ENCODE peak calls at places on chromosome 16, in eight cellular contexts. B is IMR-90, T is MM.1S, M is heart left ventricle, V is mucosa of descending colon, X is endodermal cell, L is lower lobe of right lung, Y is Panc1. C is an unnamed sample. For H3K36me3 and H3K9me3, the result is how much of the 10 kb centered on the place peaks cover.

GRCh38 chr16:53945996-53946395 is 242.0 kb downstream of the FTO start:
- DNase-seq in T (no peak), Y (peak), X (no peak), B (peak), L (no peak), V (no peak), M (no peak), C (no peak)

GRCh38 chr16:85750021-85750826 is 672 bp downstream of the C16orf74 start:
- DNase-seq in M (no peak), X (peak), T (no peak), B (peak), L (peak), V (peak), Y (no peak), C (no peak)

GRCh38 chr16:63461248-63461841 is 1425.1 kb upstream of the CDH8 start:
- DNase-seq in V (no peak), T (peak), L (no peak), M (no peak), X (peak), Y (peak), B (peak), C (no peak)

GRCh38 chr16:52265446-52265861 is 281.5 kb downstream of the TOX3 start:
- DNase-seq in V (no peak), M (no peak), X (no peak), L (no peak), Y (no peak), T (no peak), B (no peak), C (no peak)

GRCh38 chr16:66097746-66098145 is 268.7 kb upstream of the CDH5 start:
- DNase-seq in B (no peak), T (no peak), M (no peak), Y (no peak), V (no peak), L (no peak), X (no peak), C (no peak)

GRCh38 chr16:67477960-67478554 is 2.9 kb downstream of the ATP6V0D1 start:
- DNase-seq in T (no peak), X (no peak), B (no peak), M (no peak), L (no peak), V (no peak), Y (no peak), C (no peak)

GRCh38 chr16:67649494-67649931 is 4.6 kb downstream of the CARMIL2 start:
- DNase-seq in M (no peak), Y (no peak), B (no peak), V (peak), X (peak), T (no peak), L (peak), C (no peak)

GRCh38 chr16:19424478-19424877 is 6.8 kb downstream of the TMC5 start:
- DNase-seq in T (no peak), X (no peak), L (no peak), M (no peak), B (no peak), Y (no peak), V (no peak), C (no peak)

GRCh38 chr16:73289232-73289631 is 241.3 kb upstream of the ZFHX3 start:
- DNase-seq in Y (no peak), M (no peak), X (no peak), V (no peak), L (no peak), B (no peak), T (no peak), C (no peak)

GRCh38 chr16:57628008-57628781 is at the start of gene ADGRG1:
- DNase-seq in L (peak), T (no peak), Y (peak), V (no peak), X (peak), M (peak), B (peak), C (peak)

GRCh38 chr16:3017806-3018506 is at the start of gene CLDN6:
- DNase-seq in M (no peak), B (no peak), X (peak), V (peak), L (no peak), Y (no peak), T (no peak), C (no peak)

GRCh38 chr16:52203096-52203495 is 343.8 kb downstream of the TOX3 start:
- DNase-seq in B (no peak), M (no peak), Y (no peak), L (no peak), V (no peak), X (no peak), T (no peak), C (no peak)

GRCh38 chr16:78288915-78289314 is 189.5 kb downstream of the WWOX start:
- DNase-seq in L (no peak), Y (no peak), M (no peak), V (no peak), B (no peak), X (no peak), T (no peak), C (no peak)

GRCh38 chr16:68091604-68092261 is 6.6 kb downstream of the NFATC3 start:
- DNase-seq in V (no peak), B (peak), T (no peak), X (no peak), L (no peak), Y (no peak), M (no peak), C (no peak)

GRCh38 chr16:48607056-48607825 is 2.7 kb downstream of the N4BP1 start:
- DNase-seq in Y (no peak), L (peak), T (no peak), M (no peak), B (peak), V (peak), X (peak), C (peak)

GRCh38 chr16:25372716-25373115 is 115.1 kb upstream of the ZKSCAN2 start:
- DNase-seq in T (no peak), B (no peak), L (no peak), V (no peak), Y (no peak), X (no peak), M (no peak), C (no peak)

GRCh38 chr16:81158964-81159363 is 62.8 kb upstream of the GCSH start:
- DNase-seq in L (no peak), T (no peak), Y (no peak), X (no peak), V (no peak), M (no peak), B (no peak), C (no peak)

GRCh38 chr16:35195173-35195863 is 1735.9 kb downstream of the TP53TG3F start:
- DNase-seq in L (peak), Y (no peak), B (no peak), T (no peak), M (no peak), X (no peak), V (no peak), C (no peak)

GRCh38 chr16:4327782-4328579 is 12.1 kb downstream of the GLIS2 start:
- DNase-seq in L (peak), X (peak), M (peak), Y (no peak), V (peak), B (peak), T (peak), C (peak)

GRCh38 chr16:17138801-17139200 is 332.0 kb downstream of the XYLT1 start:
- DNase-seq in M (no peak), V (no peak), X (peak), B (peak), T (no peak), L (no peak), Y (no peak), C (no peak)

GRCh38 chr16:66853261-66854139 is 9.3 kb downstream of the CA7 start:
- DNase-seq in T (no peak), M (no peak), Y (no peak), X (peak), B (no peak), L (no peak), V (no peak), C (no peak)

GRCh38 chr16:86221085-86221484 is 289.2 kb upstream of the FOXF1 start:
- DNase-seq in T (no peak), X (no peak), B (peak), M (no peak), V (no peak), Y (no peak), L (no peak), C (peak)

GRCh38 chr16:1094124-1094479 is 1.9 kb downstream of the C1QTNF8 start:
- DNase-seq in T (no peak), V (no peak), L (no peak), Y (no peak), M (no peak), B (no peak), X (no peak), C (no peak)

GRCh38 chr16:87212026-87212425 is 105.2 kb downstream of the C16orf95 start:
- DNase-seq in L (no peak), V (no peak), B (peak), T (no peak), X (no peak), M (no peak), Y (no peak), C (no peak)

GRCh38 chr16:10539256-10539655 is 41.1 kb downstream of the EMP2 start:
- DNase-seq in Y (no peak), V (no peak), T (no peak), L (no peak), B (no peak), X (no peak), M (no peak), C (no peak)

GRCh38 chr16:57999366-57999970 is 1.0 kb downstream of the ZNF319 start:
- DNase-seq in M (no peak), Y (no peak), T (peak), X (peak), B (peak), L (peak), V (peak), C (no peak)

GRCh38 chr16:4537376-4538066 is 1.1 kb downstream of the CDIP1 start:
- DNase-seq in T (no peak), V (no peak), M (no peak), Y (no peak), X (peak), B (no peak), L (peak), C (no peak)

GRCh38 chr16:55294129-55294528 is 29.9 kb upstream of the IRX6 start:
- DNase-seq in L (no peak), V (no peak), Y (no peak), B (no peak), X (no peak), M (no peak), T (no peak), C (no peak)
- TF ChIP-seq CTCF in L (no peak), V (no peak), Y (no peak), B (no peak), X (peak), M (no peak), T (no peak), C (peak)

GRCh38 chr16:12802048-12802447 is 1.6 kb downstream of the CPPED1 start:
- DNase-seq in X (no peak), B (no peak), V (no peak), M (no peak), T (no peak), Y (no peak), L (no peak), C (no peak)
- H3K36me3 ChIP-seq in X (under half), B (under half), V (under half), M (under half), T (under half), Y (under half), L (under half), C (under half)

GRCh38 chr16:71449020-71449419 is 7.2 kb upstream of the TLE7 start:
- DNase-seq in B (no peak), T (no peak), L (no peak), X (no peak), M (no peak), Y (no peak), V (no peak), C (no peak)

GRCh38 chr16:71443714-71444113 is 1.9 kb upstream of the TLE7 start:
- DNase-seq in B (no peak), T (no peak), L (no peak), M (no peak), Y (no peak), V (no peak), X (no peak), C (no peak)

GRCh38 chr16:71453051-71453450 is 9.0 kb downstream of the ZNF23 start:
- DNase-seq in L (no peak), V (no peak), X (no peak), T (no peak), M (no peak), B (peak), Y (no peak), C (no peak)

GRCh38 chr16:71448274-71448866 is 6.5 kb upstream of the TLE7 start:
- DNase-seq in Y (no peak), V (no peak), L (no peak), B (no peak), M (no peak), X (no peak), T (no peak), C (no peak)
- H3K9me3 ChIP-seq in Y (under half), V (half or more), L (half or more), B (half or more), M (half or more), X (half or more), T (under half), C (under half)

DNA sequence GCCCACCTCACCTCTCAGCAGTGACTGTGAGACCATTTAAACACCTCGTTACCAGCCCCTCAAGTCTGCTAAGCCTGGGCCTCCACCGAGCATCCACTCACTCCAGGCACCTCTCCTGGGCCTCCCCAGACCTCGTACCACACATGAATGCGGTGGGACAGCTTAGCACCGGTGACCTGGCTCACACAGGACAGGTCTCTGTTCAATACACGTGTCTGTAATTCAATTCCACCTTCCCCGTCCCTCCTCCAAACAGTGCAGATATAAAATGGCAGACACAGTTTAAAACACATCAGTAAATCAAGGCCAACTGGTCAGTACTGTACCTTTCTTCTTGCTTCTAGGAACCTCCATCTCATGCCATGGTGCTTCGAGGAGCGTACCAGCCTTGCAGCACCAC is 73.9 kb downstream of the ZNF778 start:
- DNase-seq in V (no peak), L (no peak), B (no peak), Y (no peak), M (no peak), X (no peak), T (no peak), C (no peak)
- TF ChIP-seq CTCF in V (no peak), L (no peak), B (no peak), Y (no peak), M (no peak), X (no peak), T (no peak), C (no peak)

DNA sequence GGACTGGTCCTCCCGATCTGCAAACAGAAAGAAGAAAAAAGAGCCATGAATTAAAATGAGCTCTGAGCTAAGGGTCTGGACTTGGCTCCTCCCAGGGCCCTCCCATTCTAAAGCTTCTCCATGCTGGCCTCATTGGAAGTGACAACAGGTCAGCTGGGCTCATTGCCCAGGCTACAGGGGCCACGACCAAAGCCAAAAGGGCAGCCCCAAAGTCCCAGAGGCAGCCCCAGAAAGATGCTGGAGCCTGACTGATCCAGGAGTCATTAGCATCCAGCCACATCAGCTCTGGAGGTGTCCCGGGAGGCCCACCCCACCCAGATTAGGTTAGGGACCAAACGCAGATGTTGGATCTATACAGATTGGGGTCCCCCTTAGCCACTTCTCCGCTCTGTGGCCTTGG is 58.2 kb downstream of the MYH11 start:
- DNase-seq in X (no peak), T (no peak), B (no peak), M (no peak), Y (no peak), V (no peak), L (no peak), C (no peak)
- H3K36me3 ChIP-seq in X (under half), T (under half), B (under half), M (under half), Y (under half), V (under half), L (under half), C (under half)

C was measured in RWPE2.